ENCODE peak calls at places on chromosomes 6 and 20, in eight cellular contexts. O is HFF-Myc; A is glutamatergic neuron; G is activated T-helper 9 cell treated with anti-CD3 and anti-CD28 coated beads, Interleukin-2, amount 50 U/mL, for 16 hours; C is GDM1; Y is AG09319; X is non-pigmented ciliary epithelial cell; D is GM03348. I is an unnamed sample.

GRCh38 chr20:51385941-51386530 is 156.5 kb downstream of the NFATC2 start:
- DNase-seq in O (no peak), A (no peak), G (no peak), C (no peak), Y (no peak), X (no peak), D (peak), I (peak)

GRCh38 chr6:43676962-43677606 is 10.5 kb downstream of the MRPS18A start:
- DNase-seq in O (no peak), A (no peak), G (no peak), C (no peak), Y (no peak), X (no peak), D (no peak), I (no peak)

GRCh38 chr6:106451419-106451818 is 90.9 kb downstream of the CRYBG1 start:
- DNase-seq in O (no peak), A (no peak), G (no peak), C (no peak), Y (no peak), X (peak), D (peak), I (no peak)

GRCh38 chr20:57396638-57397003 is 5.4 kb downstream of the RBM38 start:
- DNase-seq in O (no peak), A (no peak), G (no peak), C (no peak), Y (no peak), X (no peak), D (no peak), I (no peak)

GRCh38 chr6:84150680-84151079 is 76.8 kb downstream of the CEP162 start:
- DNase-seq in O (peak), A (no peak), G (no peak), C (no peak), Y (peak), X (peak), D (peak), I (no peak)

GRCh38 chr20:62578294-62578897 is 63.9 kb upstream of the SLCO4A1 start:
- DNase-seq in O (no peak), A (no peak), G (no peak), C (no peak), Y (no peak), X (no peak), D (no peak), I (no peak)

GRCh38 chr6:119501798-119502483 is 152.4 kb upstream of the MAN1A1 start:
- DNase-seq in O (no peak), A (no peak), G (no peak), C (no peak), Y (no peak), X (no peak), D (no peak), I (no peak)

GRCh38 chr6:10146723-10147451 is 268.0 kb downstream of the TFAP2A start:
- DNase-seq in O (no peak), A (peak), G (no peak), C (no peak), Y (peak), X (no peak), D (peak), I (no peak)

GRCh38 chr6:159038914-159039884 is 5.6 kb downstream of the TAGAP start:
- DNase-seq in O (peak), A (no peak), G (no peak), C (peak), Y (no peak), X (no peak), D (peak), I (no peak)

GRCh38 chr6:404685-405423 is 13.3 kb downstream of the IRF4 start:
- DNase-seq in O (no peak), A (no peak), G (no peak), C (no peak), Y (no peak), X (no peak), D (no peak), I (no peak)

GRCh38 chr6:90403489-90404381 is 107.1 kb upstream of the BACH2 start:
- DNase-seq in O (peak), A (no peak), G (no peak), C (no peak), Y (no peak), X (peak), D (no peak), I (no peak)

GRCh38 chr20:44115762-44116644 is 71.0 kb downstream of the JPH2 start:
- DNase-seq in O (no peak), A (no peak), G (no peak), C (no peak), Y (no peak), X (no peak), D (no peak), I (no peak)

GRCh38 chr6:37965964-37966676 is 146.6 kb downstream of the ZFAND3 start:
- DNase-seq in O (no peak), A (no peak), G (no peak), C (no peak), Y (no peak), X (peak), D (peak), I (no peak)

GRCh38 chr6:163725008-163725941 is 310.8 kb downstream of the QKI start:
- DNase-seq in O (no peak), A (no peak), G (no peak), C (no peak), Y (no peak), X (no peak), D (no peak), I (no peak)

GRCh38 chr6:111260570-111261298 is 173.4 kb downstream of the SLC16A10 start:
- DNase-seq in O (no peak), A (no peak), G (no peak), C (no peak), Y (no peak), X (no peak), D (no peak), I (no peak)

GRCh38 chr20:47500554-47500953 is 1.1 kb upstream of the NCOA3 start:
- DNase-seq in O (no peak), A (no peak), G (no peak), C (no peak), Y (no peak), X (no peak), D (no peak), I (no peak)

GRCh38 chr20:48916699-48917098 is 4.8 kb upstream of the ARFGEF2 start:
- DNase-seq in O (no peak), A (no peak), G (no peak), C (no peak), Y (no peak), X (no peak), D (no peak), I (no peak)

GRCh38 chr6:2823104-2823850 is 18.4 kb downstream of the SERPINB1 start:
- DNase-seq in O (no peak), A (no peak), G (no peak), C (no peak), Y (no peak), X (no peak), D (no peak), I (no peak)

GRCh38 chr6:150478651-150479498 is 110.1 kb downstream of the IYD start:
- DNase-seq in O (no peak), A (no peak), G (no peak), C (no peak), Y (no peak), X (no peak), D (no peak), I (no peak)

GRCh38 chr20:45890077-45890996 is 671 bp downstream of the NEURL2 start:
- DNase-seq in O (no peak), A (peak), G (peak), C (no peak), Y (peak), X (no peak), D (peak), I (peak)

GRCh38 chr6:46706464-46706863 is 18.8 kb downstream of the TDRD6 start:
- DNase-seq in O (no peak), A (no peak), G (no peak), C (no peak), Y (no peak), X (no peak), D (no peak), I (no peak)

GRCh38 chr6:22785036-22785435 is 215.7 kb downstream of the HDGFL1 start:
- DNase-seq in O (no peak), A (no peak), G (no peak), C (no peak), Y (no peak), X (no peak), D (no peak), I (no peak)

GRCh38 chr20:5173763-5174162 is 47.0 kb downstream of the CDS2 start:
- DNase-seq in O (no peak), A (no peak), G (no peak), C (no peak), Y (no peak), X (no peak), D (no peak), I (no peak)

GRCh38 chr20:37598101-37598530 is 70.4 kb upstream of the BLCAP start:
- DNase-seq in O (no peak), A (peak), G (no peak), C (no peak), Y (no peak), X (no peak), D (no peak), I (no peak)

GRCh38 chr6:111784423-111784822 is 88.8 kb downstream of the FYN start:
- DNase-seq in O (no peak), A (no peak), G (no peak), C (no peak), Y (no peak), X (no peak), D (no peak), I (no peak)

I was measured in activated T-cell treated with anti-CD3 and anti-CD28 coated beads, Interleukin-2, amount 50 U/mL, for 4 hours.